ENCODE peak calls at places on chromosome 1, in four cellular contexts. T is GM12878, D is H1, Q is HepG2. I is an unnamed sample.
A peak's percentile ranks its signal among the peaks of the same experiment; 100 is the strongest.

GRCh38 chr1:224182057-224182865 is 779 bp upstream of the DEGS1 start:
- DNase-seq in T (peak; percentile 91), Q (no peak), D (no peak), I (no peak)

GRCh38 chr1:209989525-209989924 is 51.5 kb downstream of the SYT14 start:
- DNase-seq in Q (no peak), D (no peak), T (no peak), I (peak; percentile 12)

GRCh38 chr1:241323510-241323909 is 33.5 kb downstream of the RGS7 start:
- DNase-seq in Q (no peak), T (no peak), D (peak; percentile 82), I (no peak)

GRCh38 chr1:227914801-227915563 is 32.8 kb downstream of the WNT9A start:
- DNase-seq in D (no peak), Q (no peak), T (no peak), I (no peak)

GRCh38 chr1:173042806-173043205 is 7.9 kb downstream of the TNFSF18 start:
- DNase-seq in Q (no peak), T (no peak), D (no peak), I (no peak)

GRCh38 chr1:5597991-5598823 is 394.0 kb downstream of the NPHP4 start:
- DNase-seq in Q (peak; percentile 78), T (no peak), D (no peak), I (no peak)

GRCh38 chr1:223635236-223635635 is 30.3 kb downstream of the CAPN8 start:
- DNase-seq in T (no peak), Q (no peak), D (no peak), I (no peak)

GRCh38 chr1:101995984-101996731 is 568 bp downstream of the OLFM3 start:
- DNase-seq in Q (no peak), D (no peak), T (no peak), I (no peak)

GRCh38 chr1:112464501-112464900 is 44.3 kb upstream of the WNT2B start:
- DNase-seq in Q (no peak), D (no peak), T (no peak), I (no peak)

GRCh38 chr1:151024540-151025146 is 11.7 kb upstream of the BNIPL start:
- DNase-seq in D (peak; percentile 94), Q (peak; percentile 58), T (no peak), I (peak; percentile 83)

DNA sequence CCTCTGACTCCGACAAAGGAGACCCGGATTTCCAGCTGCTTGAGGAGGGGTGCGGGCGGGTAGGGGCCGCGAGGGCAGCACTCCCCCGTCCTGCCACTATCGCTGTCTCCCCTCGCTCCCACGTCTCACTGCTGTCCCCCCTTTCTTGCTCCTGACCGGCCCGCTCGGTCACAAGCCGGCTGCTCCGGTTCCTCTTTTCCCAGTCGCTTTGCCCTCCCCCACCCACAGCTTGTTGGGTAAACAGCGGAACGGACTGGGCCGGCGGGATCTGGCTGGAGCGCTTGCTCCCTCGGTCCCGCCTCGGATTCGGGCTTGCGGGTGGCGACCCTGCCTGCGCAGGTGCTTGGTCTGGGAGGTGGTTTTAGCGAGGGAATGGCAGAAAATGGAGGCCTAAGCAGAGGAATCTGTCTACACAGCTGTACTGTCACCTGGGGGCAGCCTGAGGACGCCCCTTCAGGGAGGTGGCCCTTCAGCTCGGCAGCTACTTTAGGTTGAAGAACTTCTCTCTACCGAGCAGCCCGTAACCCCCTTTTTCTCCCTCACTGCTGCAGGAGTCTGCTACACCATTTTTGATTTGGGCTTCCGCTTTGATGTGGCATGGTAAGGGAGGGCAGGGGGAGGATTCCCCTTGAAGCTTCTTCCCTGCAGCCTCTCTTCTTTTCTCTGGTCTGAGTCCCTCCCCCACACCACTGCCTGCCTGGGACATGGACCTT is 645 bp downstream of the ATP6V0B start:
- DNase-seq in T (no peak), Q (no peak), D (no peak), I (peak; percentile 70)
- TF ChIP-seq HDAC6 in T (no peak), Q (no peak), D (no peak), I (no peak)

GRCh38 chr1:24390924-24391782 is 22.4 kb downstream of the STPG1 start:
- DNase-seq in Q (peak; percentile 60), T (no peak), D (peak; percentile 66), I (peak; percentile 77)

GRCh38 chr1:24387636-24388035 is 25.9 kb downstream of the STPG1 start:
- DNase-seq in Q (no peak), D (peak; percentile 17), T (no peak), I (no peak)

GRCh38 chr1:24386931-24387330 is 26.7 kb downstream of the STPG1 start:
- DNase-seq in Q (no peak), D (no peak), T (no peak), I (no peak)

GRCh38 chr1:24388331-24388870 is 25.2 kb downstream of the STPG1 start:
- DNase-seq in T (no peak), Q (no peak), D (peak; percentile 13), I (no peak)

GRCh38 chr1:24389231-24389678 is 24.3 kb downstream of the STPG1 start:
- DNase-seq in Q (no peak), D (peak; percentile 14), T (no peak), I (no peak)
- H2AFZ ChIP-seq in Q (no peak overlapping the region), D (no peak overlapping the region), T (no peak overlapping the region), I (no peak overlapping the region)

DNA sequence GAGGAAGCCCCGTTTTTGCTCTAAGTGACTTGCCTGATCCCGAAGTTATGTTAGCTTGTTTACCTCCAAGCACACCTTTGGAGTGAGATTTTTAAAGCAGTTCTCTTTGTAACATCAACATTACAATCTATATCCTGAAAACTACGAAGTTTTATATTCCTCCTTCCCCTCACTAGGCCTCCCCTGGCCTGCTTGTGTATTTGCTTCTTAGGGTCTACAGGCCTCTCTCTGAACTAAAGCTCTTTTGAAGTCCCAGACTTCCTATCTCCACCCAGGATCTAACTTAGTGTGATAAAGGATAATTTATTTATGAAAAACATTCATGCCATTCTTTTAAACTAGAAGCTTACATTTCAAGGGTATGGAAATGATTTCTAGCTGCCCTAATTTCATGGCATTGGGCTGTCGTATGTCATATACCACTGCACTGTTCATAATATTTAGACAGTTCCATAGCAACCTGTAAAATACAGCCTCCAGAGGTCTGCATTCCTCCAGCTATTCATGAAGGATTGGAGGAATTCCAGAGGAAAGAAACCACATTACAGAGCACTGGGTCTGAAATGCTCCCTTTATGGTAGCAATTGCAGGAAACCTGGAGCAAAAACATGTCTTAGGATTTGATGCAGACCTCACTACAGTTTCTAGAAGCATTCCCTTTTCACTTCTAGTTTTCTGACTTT is 36.0 kb upstream of the RGS1 start:
- DNase-seq in T (no peak), Q (peak; percentile 70), D (no peak), I (no peak)
- TF ChIP-seq HDAC6 in T (no peak), Q (no peak), D (no peak), I (no peak)

GRCh38 chr1:229798558-229798957 is 172.5 kb downstream of the URB2 start:
- DNase-seq in T (no peak), Q (no peak), D (no peak), I (no peak)
- H2AFZ ChIP-seq in T (no peak overlapping the region), Q (no peak overlapping the region), D (no peak overlapping the region), I (no peak overlapping the region)

DNA sequence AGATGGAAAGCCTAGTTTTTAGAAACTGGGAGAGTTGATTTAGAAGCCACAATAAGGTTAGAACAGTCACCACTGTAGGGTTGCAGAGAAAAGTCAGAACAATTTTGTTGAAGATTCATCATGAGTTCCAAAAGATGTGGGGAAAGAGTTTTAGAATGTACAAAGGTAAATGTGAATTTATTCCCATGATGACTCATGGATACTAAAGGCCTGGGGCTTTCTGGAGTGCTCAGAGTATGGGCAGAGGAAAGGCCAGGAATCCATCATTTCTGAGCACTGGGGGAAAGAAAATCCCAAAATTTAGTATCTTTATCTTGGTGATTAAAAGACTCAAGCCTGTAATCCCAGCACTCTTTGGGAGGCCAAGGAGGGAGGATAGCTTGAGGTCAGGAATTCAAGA is 17.8 kb downstream of the YBX1 start:
- DNase-seq in T (no peak), Q (no peak), D (no peak), I (no peak)
- TF ChIP-seq HDAC6 in T (no peak), Q (no peak), D (no peak), I (no peak)

GRCh38 chr1:30512253-30512921 is 211.0 kb downstream of the MATN1 start:
- DNase-seq in Q (no peak), T (no peak), D (peak; percentile 52), I (no peak)
- H2AFZ ChIP-seq in Q (no peak overlapping the region), T (no peak overlapping the region), D (peak overlapping the region; percentile 55), I (no peak overlapping the region)

DNA sequence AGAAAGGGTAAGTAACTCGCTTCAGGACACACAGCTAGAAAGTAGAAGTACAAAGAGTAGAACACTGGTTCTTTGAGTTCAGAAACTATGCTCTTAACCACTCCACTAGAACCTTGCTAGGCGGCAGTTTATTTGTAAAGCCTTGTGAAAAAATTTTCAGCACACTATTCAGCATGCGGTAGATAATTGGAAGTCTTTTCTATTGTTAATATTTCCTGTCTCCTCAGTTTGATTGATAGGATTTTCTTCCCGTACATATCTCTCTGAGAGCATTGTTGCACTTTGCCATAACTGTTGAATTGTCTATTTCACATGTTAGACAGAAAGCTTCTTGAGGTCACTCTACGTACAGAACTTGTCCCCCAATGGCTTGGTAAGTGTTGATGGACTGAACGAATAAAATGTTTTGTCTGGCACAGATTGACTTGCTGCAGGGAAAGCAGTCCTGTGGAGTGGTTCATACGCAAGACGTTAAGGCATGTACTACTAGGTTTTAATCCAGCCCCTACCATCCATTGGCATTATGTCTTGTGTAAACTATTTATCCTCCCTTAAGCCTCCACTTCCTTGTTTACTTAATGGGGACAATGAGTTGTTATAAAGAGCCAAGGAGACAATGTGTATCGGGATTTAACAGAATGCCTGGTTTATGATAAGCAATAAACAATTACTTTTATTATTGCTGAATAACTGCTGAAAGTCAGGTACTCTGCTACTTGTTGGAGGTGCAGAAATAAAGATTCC is 35.8 kb downstream of the C1orf21 start:
- DNase-seq in Q (no peak), D (no peak), T (no peak), I (no peak)
- TF ChIP-seq HDAC6 in Q (no peak), D (no peak), T (no peak), I (no peak)

I was measured in K562.